ENCODE peak calls at places on chromosomes 3 and 15, in four cellular contexts. Y, W, V and D are unnamed samples.

GRCh38 chr3:197285557-197285956 is 12.9 kb downstream of the DLG1 start:
- DNase-seq in V (no peak), W (no peak), Y (no peak), D (no peak)

GRCh38 chr15:70140543-70141375 is 43.0 kb upstream of the TLE3 start:
- DNase-seq in V (peak; percentile 79), W (no peak), Y (peak; percentile 64), D (peak; percentile 9)

GRCh38 chr3:148034353-148034752 is 625.2 kb downstream of the ZIC1 start:
- DNase-seq in V (no peak), Y (no peak), W (no peak), D (no peak)

GRCh38 chr3:142987080-142987700 is 14.2 kb upstream of the U2SURP start:
- DNase-seq in V (peak; percentile 51), W (no peak), Y (peak; percentile 65), D (no peak)

GRCh38 chr3:155252535-155252934 is 40.9 kb downstream of the STRIT1 start:
- DNase-seq in W (no peak), V (no peak), Y (peak; percentile 75), D (no peak)

GRCh38 chr3:11626084-11626463 is 17.6 kb downstream of the VGLL4 start:
- DNase-seq in W (no peak), V (no peak), Y (no peak), D (no peak)

GRCh38 chr3:10526366-10526765 is 21.0 kb upstream of the ATP2B2 start:
- DNase-seq in W (no peak), Y (no peak), V (no peak), D (no peak)

GRCh38 chr3:46429250-46429649 is 22.2 kb downstream of the CCRL2 start:
- DNase-seq in W (no peak), Y (no peak), V (peak; percentile 26), D (no peak)

GRCh38 chr15:65096481-65097385 is 18.3 kb downstream of the UBAP1L start:
- DNase-seq in W (no peak), Y (no peak), V (no peak), D (no peak)

GRCh38 chr3:62873672-62874397 is 1.4 kb downstream of the CADPS start:
- DNase-seq in V (peak; percentile 67), W (no peak), Y (no peak), D (peak; percentile 70)

GRCh38 chr15:48062476-48062875 is 58.3 kb upstream of the SLC24A5 start:
- DNase-seq in V (no peak), Y (peak; percentile 11), W (no peak), D (no peak)

DNA sequence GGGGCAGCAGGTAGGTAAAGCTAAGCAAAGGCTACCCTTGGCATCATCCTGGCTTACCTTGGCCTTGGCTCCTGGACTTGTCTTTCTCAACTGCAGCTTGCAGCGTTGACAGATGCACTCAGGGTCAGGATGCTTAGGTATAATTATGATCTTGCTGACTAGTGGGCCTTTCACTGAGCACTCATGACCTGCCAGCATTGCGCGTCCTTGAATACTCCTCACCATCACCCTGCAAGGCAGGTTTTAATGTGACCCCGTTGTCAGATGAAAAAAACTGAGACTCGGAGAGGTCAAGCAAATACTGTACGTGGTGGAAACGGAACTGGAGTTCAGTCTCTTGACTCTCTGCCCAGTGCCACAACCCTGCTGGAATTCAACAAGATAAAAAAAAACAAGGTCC is 126.7 kb downstream of the OPA1 start:
- DNase-seq in Y (no peak), W (no peak), V (no peak), D (no peak)
- H3K9me3 ChIP-seq in Y (no peaks in the 10 kb centered on the region), W (peaks cover 2% of the 10 kb centered on the region), V (no peaks in the 10 kb centered on the region), D (peaks cover 2% of the 10 kb centered on the region)

DNA sequence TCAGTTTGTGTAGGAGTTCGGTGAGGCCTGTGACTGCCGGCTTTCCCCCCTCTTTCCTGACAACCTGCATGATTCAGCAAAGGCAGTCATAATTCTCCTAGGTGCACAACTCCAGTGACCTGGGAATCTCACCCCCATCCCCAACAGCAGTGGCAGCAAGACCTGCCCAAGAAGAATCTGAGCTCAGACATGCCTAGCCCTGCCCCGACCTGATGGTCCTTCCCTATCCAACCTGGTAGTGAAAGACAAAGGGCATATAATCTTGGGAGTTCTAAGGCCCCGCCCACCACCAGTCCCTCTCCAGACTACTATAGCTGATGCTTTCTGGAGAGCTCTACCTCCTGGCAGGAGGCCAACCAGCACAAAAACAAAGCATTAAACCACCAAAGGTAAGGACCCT is 44.2 kb upstream of the ZBED2 start:
- DNase-seq in Y (no peak), W (no peak), V (no peak), D (no peak)
- H3K9me3 ChIP-seq in Y (no peaks in the 10 kb centered on the region), W (no peaks in the 10 kb centered on the region), V (peaks cover 10% of the 10 kb centered on the region), D (no peaks in the 10 kb centered on the region)

DNA sequence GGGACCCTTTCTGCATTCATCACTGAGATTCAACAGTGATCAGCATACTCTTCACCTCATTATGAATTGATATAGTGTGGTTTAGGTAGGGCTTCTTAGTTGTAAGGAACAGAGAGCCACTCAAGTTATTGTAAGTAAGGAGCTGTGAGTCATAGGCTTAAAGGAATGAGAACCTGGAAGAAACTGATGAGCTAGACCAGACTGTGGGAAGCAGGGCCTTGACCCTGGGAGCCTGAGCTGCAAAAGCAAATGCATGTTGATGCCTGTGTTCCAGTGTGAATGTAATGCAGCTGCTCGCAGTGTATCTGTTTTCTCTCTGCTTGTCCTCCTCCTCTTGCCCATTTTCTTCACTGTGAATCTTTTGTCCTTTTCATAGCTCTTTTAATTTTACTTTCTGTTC is 13.6 kb downstream of the ZKSCAN7 start:
- DNase-seq in W (no peak), Y (no peak), V (no peak), D (no peak)
- H3K9me3 ChIP-seq in W (peaks cover 36% of the 10 kb centered on the region), Y (no peaks in the 10 kb centered on the region), V (peaks cover 15% of the 10 kb centered on the region), D (no peaks in the 10 kb centered on the region)

GRCh38 chr15:23539892-23540291 is 25.6 kb upstream of the MKRN3 start:
- DNase-seq in V (no peak), Y (no peak), W (no peak), D (no peak)

GRCh38 chr15:23536659-23537058 is 28.8 kb upstream of the MKRN3 start:
- DNase-seq in V (no peak), Y (no peak), W (no peak), D (no peak)

DNA sequence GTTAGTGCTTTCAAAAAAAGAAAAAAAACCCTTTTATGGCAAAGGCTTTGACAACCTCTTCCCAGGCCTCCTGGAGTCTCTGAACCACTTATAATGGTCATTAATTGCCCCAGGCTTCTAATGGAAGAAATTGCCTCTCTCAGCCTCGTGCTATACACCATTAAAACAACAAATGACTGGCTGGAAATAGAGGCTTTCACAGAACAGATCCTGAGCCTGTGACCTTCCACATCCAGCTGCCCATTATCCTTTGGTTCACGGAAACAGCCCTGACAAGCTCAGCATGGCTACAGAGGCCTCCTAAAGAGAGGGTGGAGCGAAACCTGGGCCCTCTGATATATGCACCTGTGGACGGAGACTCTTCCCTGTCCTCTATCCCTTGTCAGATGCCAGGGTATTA is 26.8 kb upstream of the MKRN3 start:
- DNase-seq in Y (no peak), W (no peak), V (no peak), D (no peak)
- H3K9me3 ChIP-seq in Y (no peaks in the 10 kb centered on the region), W (no peaks in the 10 kb centered on the region), V (no peaks in the 10 kb centered on the region), D (peaks cover 2% of the 10 kb centered on the region)